ENCODE peak calls at places on chromosomes 3 and 15, in five cellular contexts. One of them, this sample, is unnamed.

GRCh38 chr3:147934316-147935188 is 525.4 kb downstream of the ZIC1 start:
- DNase-seq in heart left ventricle: no peak
- DNase-seq in right lobe of liver: no peak
- DNase-seq in sigmoid colon: no peak
- DNase-seq in IMR-90: no peak
- DNase-seq in this sample: no peak

GRCh38 chr3:180048840-180049239 is 12.1 kb upstream of the PEX5L start:
- DNase-seq in heart left ventricle: no peak
- DNase-seq in sigmoid colon: no peak
- DNase-seq in IMR-90: peak
- DNase-seq in right lobe of liver: no peak
- DNase-seq in this sample: no peak

GRCh38 chr15:68210821-68211655 is 5.9 kb upstream of the CALML4 start:
- DNase-seq in right lobe of liver: peak
- DNase-seq in sigmoid colon: peak
- DNase-seq in IMR-90: peak
- DNase-seq in heart left ventricle: peak
- DNase-seq in this sample: no peak

GRCh38 chr3:188728371-188728896 is 443.3 kb upstream of the TPRG1 start:
- DNase-seq in IMR-90: no peak
- DNase-seq in sigmoid colon: no peak
- DNase-seq in heart left ventricle: no peak
- DNase-seq in right lobe of liver: no peak
- DNase-seq in this sample: no peak

GRCh38 chr15:92011611-92012367 is 158.3 kb downstream of the SLCO3A1 start:
- DNase-seq in right lobe of liver: no peak
- DNase-seq in heart left ventricle: peak
- DNase-seq in IMR-90: no peak
- DNase-seq in sigmoid colon: no peak
- DNase-seq in this sample: no peak

GRCh38 chr15:77713281-77713680 is 80.6 kb upstream of the LINGO1 start:
- DNase-seq in sigmoid colon: no peak
- DNase-seq in heart left ventricle: no peak
- DNase-seq in IMR-90: no peak
- DNase-seq in right lobe of liver: no peak
- DNase-seq in this sample: no peak

GRCh38 chr3:102129774-102130608 is 280.7 kb downstream of the NFKBIZ start:
- DNase-seq in right lobe of liver: no peak
- DNase-seq in sigmoid colon: peak
- DNase-seq in IMR-90: peak
- DNase-seq in heart left ventricle: peak
- DNase-seq in this sample: no peak

GRCh38 chr3:52181543-52181942 is 16.4 kb upstream of the ALAS1 start:
- DNase-seq in heart left ventricle: no peak
- DNase-seq in IMR-90: peak
- DNase-seq in sigmoid colon: no peak
- DNase-seq in right lobe of liver: peak
- DNase-seq in this sample: no peak

GRCh38 chr3:42518800-42519567 is 16.5 kb downstream of the VIPR1 start:
- DNase-seq in right lobe of liver: peak
- DNase-seq in IMR-90: no peak
- DNase-seq in heart left ventricle: no peak
- DNase-seq in sigmoid colon: no peak
- DNase-seq in this sample: no peak

GRCh38 chr15:63626955-63627354 is 29.8 kb downstream of the FBXL22 start:
- DNase-seq in heart left ventricle: no peak
- DNase-seq in IMR-90: no peak
- DNase-seq in sigmoid colon: no peak
- DNase-seq in right lobe of liver: no peak
- DNase-seq in this sample: peak

GRCh38 chr3:35908366-35909232 is 269.3 kb downstream of the ARPP21 start:
- DNase-seq in sigmoid colon: no peak
- DNase-seq in heart left ventricle: peak
- DNase-seq in right lobe of liver: peak
- DNase-seq in IMR-90: peak
- DNase-seq in this sample: peak

GRCh38 chr15:28915935-28916334 is 30.2 kb downstream of the APBA2 start:
- DNase-seq in IMR-90: no peak
- DNase-seq in heart left ventricle: no peak
- DNase-seq in sigmoid colon: peak
- DNase-seq in right lobe of liver: peak
- DNase-seq in this sample: no peak

GRCh38 chr3:170467560-170467959 is 48.9 kb downstream of the CLDN11 start:
- DNase-seq in sigmoid colon: no peak
- DNase-seq in heart left ventricle: no peak
- DNase-seq in IMR-90: no peak
- DNase-seq in right lobe of liver: no peak
- DNase-seq in this sample: no peak

GRCh38 chr15:77838595-77838994 is 205.9 kb upstream of the LINGO1 start:
- DNase-seq in heart left ventricle: no peak
- DNase-seq in right lobe of liver: peak
- DNase-seq in sigmoid colon: peak
- DNase-seq in IMR-90: no peak
- DNase-seq in this sample: no peak

GRCh38 chr3:2958553-2958952 is 151.6 kb downstream of the IL5RA start:
- DNase-seq in sigmoid colon: no peak
- DNase-seq in right lobe of liver: no peak
- DNase-seq in IMR-90: no peak
- DNase-seq in heart left ventricle: no peak
- DNase-seq in this sample: no peak

GRCh38 chr3:129018751-129019150 is 17.6 kb downstream of the EFCC1 start:
- DNase-seq in right lobe of liver: no peak
- DNase-seq in sigmoid colon: no peak
- DNase-seq in heart left ventricle: peak
- DNase-seq in IMR-90: no peak
- DNase-seq in this sample: no peak

GRCh38 chr3:103295974-103296570 is 861.3 kb downstream of the ZPLD1 start:
- DNase-seq in IMR-90: peak
- DNase-seq in heart left ventricle: no peak
- DNase-seq in sigmoid colon: no peak
- DNase-seq in right lobe of liver: no peak
- DNase-seq in this sample: no peak

GRCh38 chr3:160686955-160687535 is 10.1 kb downstream of the ARL14 start:
- DNase-seq in sigmoid colon: no peak
- DNase-seq in right lobe of liver: no peak
- DNase-seq in IMR-90: peak
- DNase-seq in heart left ventricle: no peak
- DNase-seq in this sample: no peak

GRCh38 chr3:56799251-56799882 is 2.4 kb downstream of the ARHGEF3 start:
- DNase-seq in right lobe of liver: no peak
- DNase-seq in sigmoid colon: no peak
- DNase-seq in heart left ventricle: no peak
- DNase-seq in IMR-90: peak
- DNase-seq in this sample: no peak

GRCh38 chr3:12221663-12222062 is 63.0 kb upstream of the TIMP4 start:
- DNase-seq in heart left ventricle: no peak
- DNase-seq in sigmoid colon: no peak
- DNase-seq in IMR-90: no peak
- DNase-seq in right lobe of liver: no peak
- DNase-seq in this sample: no peak

GRCh38 chr3:129892486-129892856 is 1.0 kb downstream of the TMCC1 start:
- DNase-seq in heart left ventricle: no peak
- DNase-seq in right lobe of liver: no peak
- DNase-seq in IMR-90: no peak
- DNase-seq in sigmoid colon: no peak
- DNase-seq in this sample: no peak

GRCh38 chr3:177960722-177961121 is 575.5 kb upstream of the KCNMB2 start:
- DNase-seq in right lobe of liver: no peak
- DNase-seq in IMR-90: no peak
- DNase-seq in sigmoid colon: no peak
- DNase-seq in heart left ventricle: no peak
- DNase-seq in this sample: no peak

GRCh38 chr3:106114220-106114619 is 245.4 kb upstream of the CBLB start:
- DNase-seq in sigmoid colon: no peak
- DNase-seq in heart left ventricle: no peak
- DNase-seq in right lobe of liver: no peak
- DNase-seq in IMR-90: peak
- DNase-seq in this sample: no peak

GRCh38 chr15:68061578-68061977 is 7.5 kb downstream of the PIAS1 start:
- DNase-seq in sigmoid colon: no peak
- DNase-seq in heart left ventricle: no peak
- DNase-seq in IMR-90: no peak
- DNase-seq in right lobe of liver: no peak
- DNase-seq in this sample: no peak

GRCh38 chr3:34727700-34728099 is 911.6 kb upstream of the ARPP21 start:
- DNase-seq in IMR-90: no peak
- DNase-seq in heart left ventricle: no peak
- DNase-seq in sigmoid colon: no peak
- DNase-seq in right lobe of liver: no peak
- DNase-seq in this sample: no peak

GRCh38 chr15:45785897-45786296 is 151.1 kb downstream of the SQOR start:
- DNase-seq in sigmoid colon: no peak
- DNase-seq in right lobe of liver: no peak
- DNase-seq in IMR-90: no peak
- DNase-seq in heart left ventricle: no peak
- DNase-seq in this sample: no peak

GRCh38 chr15:66703540-66703941 is 1.5 kb downstream of the SMAD6 start:
- DNase-seq in right lobe of liver: peak
- DNase-seq in heart left ventricle: peak
- DNase-seq in IMR-90: peak
- DNase-seq in sigmoid colon: no peak
- DNase-seq in this sample: peak

GRCh38 chr3:130839815-130840214 is 54.1 kb upstream of the ATP2C1 start:
- DNase-seq in right lobe of liver: no peak
- DNase-seq in heart left ventricle: no peak
- DNase-seq in sigmoid colon: no peak
- DNase-seq in IMR-90: no peak
- DNase-seq in this sample: peak

DNA sequence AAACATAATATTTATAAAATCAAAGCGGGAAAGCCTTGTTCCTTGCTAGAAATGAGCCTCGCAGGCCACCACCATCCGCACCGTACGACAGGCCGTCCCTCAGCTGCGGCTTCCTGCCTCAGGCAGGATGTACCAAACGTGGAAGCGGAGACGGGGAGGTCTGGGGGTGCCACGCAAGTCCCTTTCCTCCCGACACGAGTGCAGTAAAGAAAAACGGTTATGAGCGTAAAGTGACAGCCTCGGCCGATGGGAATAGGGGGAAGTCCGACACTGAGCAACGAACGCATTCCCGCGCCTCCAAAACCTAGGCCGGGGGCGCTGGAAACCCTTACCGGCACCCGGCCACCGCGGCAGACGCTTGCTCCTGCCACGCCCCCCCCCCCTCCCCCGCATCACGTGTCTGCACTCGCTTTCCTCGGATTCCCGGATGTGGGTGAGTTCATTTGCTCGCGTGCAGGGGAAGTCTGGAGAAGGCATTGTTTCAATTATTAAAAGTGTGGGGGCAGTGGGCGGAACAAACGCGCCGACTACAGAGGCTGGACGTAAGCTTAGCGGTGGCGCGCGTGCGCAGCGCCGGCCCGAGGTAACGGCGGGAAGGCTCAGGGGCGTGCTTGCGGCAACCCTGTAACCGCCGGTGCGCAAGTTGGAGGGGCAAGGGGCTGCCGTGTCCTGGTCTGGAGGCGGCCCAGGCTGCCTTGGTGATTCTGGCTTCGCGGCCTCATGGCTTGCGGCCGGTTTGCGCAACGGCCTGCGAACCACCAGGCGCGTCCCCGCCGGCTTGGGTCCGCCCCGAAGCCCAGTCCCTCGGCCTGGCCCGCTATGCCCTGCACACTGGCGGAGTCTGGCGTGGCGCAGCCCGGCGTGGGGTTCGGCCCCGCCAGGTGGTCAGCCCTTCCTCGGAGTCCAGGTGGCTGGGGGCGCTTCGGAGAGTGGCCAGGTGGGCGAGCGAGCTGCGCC is at the start of the genes ANAPC13 and CEP63:
- DNase-seq in sigmoid colon: peak
- DNase-seq in IMR-90: peak
- DNase-seq in right lobe of liver: peak
- DNase-seq in heart left ventricle: peak
- DNase-seq in this sample: peak
- TF ChIP-seq POLR2A in sigmoid colon: peak
- TF ChIP-seq POLR2A in IMR-90: peak
- TF ChIP-seq POLR2A in right lobe of liver: peak
- TF ChIP-seq POLR2A in heart left ventricle: no peak
- TF ChIP-seq POLR2A in this sample: peak

GRCh38 chr3:10164546-10165393 is at the start of gene IRAK2:
- DNase-seq in IMR-90: peak
- DNase-seq in sigmoid colon: peak
- DNase-seq in heart left ventricle: peak
- DNase-seq in right lobe of liver: peak
- DNase-seq in this sample: peak
- TF ChIP-seq POLR2A in IMR-90: peak
- TF ChIP-seq POLR2A in sigmoid colon: no peak
- TF ChIP-seq POLR2A in heart left ventricle: peak
- TF ChIP-seq POLR2A in right lobe of liver: peak
- TF ChIP-seq POLR2A in this sample: no peak

GRCh38 chr3:38000242-38000916 is 9.8 kb downstream of the VILL start:
- DNase-seq in right lobe of liver: peak
- DNase-seq in heart left ventricle: no peak
- DNase-seq in IMR-90: no peak
- DNase-seq in sigmoid colon: peak
- DNase-seq in this sample: no peak

GRCh38 chr3:38002291-38002876 is 11.8 kb downstream of the VILL start:
- DNase-seq in IMR-90: no peak
- DNase-seq in right lobe of liver: peak
- DNase-seq in sigmoid colon: peak
- DNase-seq in heart left ventricle: peak
- DNase-seq in this sample: no peak

GRCh38 chr3:38001456-38002081 is 11.0 kb downstream of the VILL start:
- DNase-seq in heart left ventricle: peak
- DNase-seq in IMR-90: no peak
- DNase-seq in sigmoid colon: peak
- DNase-seq in right lobe of liver: peak
- DNase-seq in this sample: no peak

GRCh38 chr3:37999836-38000235 is 9.2 kb downstream of the VILL start:
- DNase-seq in IMR-90: no peak
- DNase-seq in sigmoid colon: peak
- DNase-seq in heart left ventricle: no peak
- DNase-seq in right lobe of liver: peak
- DNase-seq in this sample: no peak

GRCh38 chr3:38000965-38001455 is 10.4 kb downstream of the VILL start:
- DNase-seq in heart left ventricle: no peak
- DNase-seq in right lobe of liver: peak
- DNase-seq in IMR-90: no peak
- DNase-seq in sigmoid colon: peak
- DNase-seq in this sample: no peak
- TF ChIP-seq POLR2A in heart left ventricle: no peak
- TF ChIP-seq POLR2A in right lobe of liver: no peak
- TF ChIP-seq POLR2A in IMR-90: no peak
- TF ChIP-seq POLR2A in sigmoid colon: no peak
- TF ChIP-seq POLR2A in this sample: no peak

GRCh38 chr3:63911395-63911900 is 735 bp downstream of the SCAANT1 start:
- DNase-seq in sigmoid colon: no peak
- DNase-seq in IMR-90: no peak
- DNase-seq in right lobe of liver: no peak
- DNase-seq in heart left ventricle: no peak
- DNase-seq in this sample: peak

GRCh38 chr3:63914312-63914711 is 2.1 kb upstream of the SCAANT1 start:
- DNase-seq in heart left ventricle: no peak
- DNase-seq in IMR-90: peak
- DNase-seq in sigmoid colon: peak
- DNase-seq in right lobe of liver: no peak
- DNase-seq in this sample: no peak

GRCh38 chr3:63910873-63911272 is 1.3 kb downstream of the SCAANT1 start:
- DNase-seq in IMR-90: peak
- DNase-seq in sigmoid colon: no peak
- DNase-seq in right lobe of liver: no peak
- DNase-seq in heart left ventricle: no peak
- DNase-seq in this sample: no peak

GRCh38 chr3:63912768-63913588 is 795 bp upstream of the SCAANT1 start:
- DNase-seq in heart left ventricle: peak
- DNase-seq in right lobe of liver: peak
- DNase-seq in IMR-90: peak
- DNase-seq in sigmoid colon: peak
- DNase-seq in this sample: no peak

GRCh38 chr3:63911901-63912767 is at the start of gene SCAANT1:
- DNase-seq in heart left ventricle: peak
- DNase-seq in sigmoid colon: peak
- DNase-seq in right lobe of liver: peak
- DNase-seq in IMR-90: peak
- DNase-seq in this sample: peak
- TF ChIP-seq POLR2A in heart left ventricle: peak
- TF ChIP-seq POLR2A in sigmoid colon: peak
- TF ChIP-seq POLR2A in right lobe of liver: peak
- TF ChIP-seq POLR2A in IMR-90: peak
- TF ChIP-seq POLR2A in this sample: no peak

This sample was measured in GM12891.